ENCODE peak calls at places on chromosome X, in four cellular contexts. One of them, this sample, is unnamed.
A peak's percentile ranks its signal among the peaks of the same experiment; 100 is the strongest.

GRCh38 chrX:23276475-23276874 is 58.2 kb upstream of the PTCHD1 start:
- DNase-seq in adipocyte: no peak
- DNase-seq in stomach: no peak
- DNase-seq in effector memory CD4-positive, alpha-beta T cell: no peak
- DNase-seq in this sample: no peak

GRCh38 chrX:140432328-140433025 is 72.4 kb downstream of the SOX3 start:
- DNase-seq in adipocyte: no peak
- DNase-seq in stomach: peak; percentile 38
- DNase-seq in effector memory CD4-positive, alpha-beta T cell: no peak
- DNase-seq in this sample: no peak

GRCh38 chrX:37714479-37714878 is 28.9 kb downstream of the XK start:
- DNase-seq in effector memory CD4-positive, alpha-beta T cell: no peak
- DNase-seq in stomach: no peak
- DNase-seq in adipocyte: no peak
- DNase-seq in this sample: no peak

GRCh38 chrX:40423299-40423698 is 157.5 kb upstream of the ATP6AP2 start:
- DNase-seq in adipocyte: no peak
- DNase-seq in effector memory CD4-positive, alpha-beta T cell: no peak
- DNase-seq in stomach: peak; percentile 40
- DNase-seq in this sample: no peak

GRCh38 chrX:129979207-129979920 is 3.1 kb upstream of the BCORL1 start:
- DNase-seq in adipocyte: no peak
- DNase-seq in stomach: no peak
- DNase-seq in effector memory CD4-positive, alpha-beta T cell: no peak
- DNase-seq in this sample: peak; percentile 60

GRCh38 chrX:13906103-13906502 is 89.2 kb upstream of the GPM6B start:
- DNase-seq in stomach: no peak
- DNase-seq in effector memory CD4-positive, alpha-beta T cell: no peak
- DNase-seq in adipocyte: no peak
- DNase-seq in this sample: no peak

GRCh38 chrX:152926279-152926678 is 28.4 kb downstream of the ZNF185 start:
- DNase-seq in stomach: peak; percentile 37
- DNase-seq in effector memory CD4-positive, alpha-beta T cell: no peak
- DNase-seq in adipocyte: peak; percentile 75
- DNase-seq in this sample: peak; percentile 87

GRCh38 chrX:38110231-38110630 is 103.9 kb downstream of the SYTL5 start:
- DNase-seq in stomach: no peak
- DNase-seq in effector memory CD4-positive, alpha-beta T cell: no peak
- DNase-seq in adipocyte: no peak
- DNase-seq in this sample: no peak

GRCh38 chrX:9928083-9928482 is 39.1 kb upstream of the CLDN34 start:
- DNase-seq in stomach: no peak
- DNase-seq in effector memory CD4-positive, alpha-beta T cell: no peak
- DNase-seq in adipocyte: no peak
- DNase-seq in this sample: peak; percentile 83

GRCh38 chrX:142982679-142983078 is 43.0 kb upstream of the SPANXN4 start:
- DNase-seq in effector memory CD4-positive, alpha-beta T cell: no peak
- DNase-seq in adipocyte: no peak
- DNase-seq in stomach: no peak
- DNase-seq in this sample: no peak

GRCh38 chrX:72430405-72430968 is 124.8 kb upstream of the CITED1 start:
- DNase-seq in effector memory CD4-positive, alpha-beta T cell: no peak
- DNase-seq in stomach: no peak
- DNase-seq in adipocyte: no peak
- DNase-seq in this sample: no peak

GRCh38 chrX:102154900-102155805 is 624 bp downstream of the BEX5 start:
- DNase-seq in effector memory CD4-positive, alpha-beta T cell: no peak
- DNase-seq in adipocyte: no peak
- DNase-seq in stomach: peak; percentile 25
- DNase-seq in this sample: no peak

GRCh38 chrX:97860206-97860605 is 976.5 kb downstream of the RPA4 start:
- DNase-seq in stomach: no peak
- DNase-seq in adipocyte: no peak
- DNase-seq in effector memory CD4-positive, alpha-beta T cell: no peak
- DNase-seq in this sample: no peak

GRCh38 chrX:71181558-71181909 is 36.9 kb downstream of the NLGN3 start:
- DNase-seq in adipocyte: peak; percentile 25
- DNase-seq in stomach: no peak
- DNase-seq in effector memory CD4-positive, alpha-beta T cell: peak; percentile 38
- DNase-seq in this sample: peak; percentile 57

GRCh38 chrX:46572295-46572936 is 1.1 kb upstream of the CHST7 start:
- DNase-seq in adipocyte: no peak
- DNase-seq in effector memory CD4-positive, alpha-beta T cell: peak; percentile 18
- DNase-seq in stomach: no peak
- DNase-seq in this sample: no peak
- H3K4me3 ChIP-seq in adipocyte: no peak overlapping the region
- H3K4me3 ChIP-seq in effector memory CD4-positive, alpha-beta T cell: peak overlapping the region; percentile 60
- H3K4me3 ChIP-seq in stomach: no peak overlapping the region
- H3K4me3 ChIP-seq in this sample: no peak overlapping the region

GRCh38 chrX:1207496-1208025 is 4.9 kb downstream of the CRLF2 start:
- DNase-seq in stomach: no peak
- DNase-seq in adipocyte: no peak
- DNase-seq in effector memory CD4-positive, alpha-beta T cell: no peak
- DNase-seq in this sample: no peak
- H3K4me3 ChIP-seq in stomach: no peak overlapping the region
- H3K4me3 ChIP-seq in adipocyte: no peak overlapping the region
- H3K4me3 ChIP-seq in effector memory CD4-positive, alpha-beta T cell: peak overlapping the region; percentile 12
- H3K4me3 ChIP-seq in this sample: no peak overlapping the region

GRCh38 chrX:150363561-150364346 is 637 bp downstream of the MAMLD1 start:
- DNase-seq in effector memory CD4-positive, alpha-beta T cell: no peak
- DNase-seq in adipocyte: peak; percentile 66
- DNase-seq in stomach: no peak
- DNase-seq in this sample: peak; percentile 67

GRCh38 chrX:150366951-150367545 is 3.9 kb downstream of the MAMLD1 start:
- DNase-seq in stomach: no peak
- DNase-seq in adipocyte: peak; percentile 50
- DNase-seq in effector memory CD4-positive, alpha-beta T cell: no peak
- DNase-seq in this sample: no peak

GRCh38 chrX:150365051-150365952 is 2.2 kb downstream of the MAMLD1 start:
- DNase-seq in effector memory CD4-positive, alpha-beta T cell: no peak
- DNase-seq in adipocyte: peak; percentile 84
- DNase-seq in stomach: peak; percentile 64
- DNase-seq in this sample: peak; percentile 89

GRCh38 chrX:150364347-150365050 is 1.4 kb downstream of the MAMLD1 start:
- DNase-seq in stomach: no peak
- DNase-seq in effector memory CD4-positive, alpha-beta T cell: no peak
- DNase-seq in adipocyte: peak; percentile 44
- DNase-seq in this sample: peak; percentile 63

DNA sequence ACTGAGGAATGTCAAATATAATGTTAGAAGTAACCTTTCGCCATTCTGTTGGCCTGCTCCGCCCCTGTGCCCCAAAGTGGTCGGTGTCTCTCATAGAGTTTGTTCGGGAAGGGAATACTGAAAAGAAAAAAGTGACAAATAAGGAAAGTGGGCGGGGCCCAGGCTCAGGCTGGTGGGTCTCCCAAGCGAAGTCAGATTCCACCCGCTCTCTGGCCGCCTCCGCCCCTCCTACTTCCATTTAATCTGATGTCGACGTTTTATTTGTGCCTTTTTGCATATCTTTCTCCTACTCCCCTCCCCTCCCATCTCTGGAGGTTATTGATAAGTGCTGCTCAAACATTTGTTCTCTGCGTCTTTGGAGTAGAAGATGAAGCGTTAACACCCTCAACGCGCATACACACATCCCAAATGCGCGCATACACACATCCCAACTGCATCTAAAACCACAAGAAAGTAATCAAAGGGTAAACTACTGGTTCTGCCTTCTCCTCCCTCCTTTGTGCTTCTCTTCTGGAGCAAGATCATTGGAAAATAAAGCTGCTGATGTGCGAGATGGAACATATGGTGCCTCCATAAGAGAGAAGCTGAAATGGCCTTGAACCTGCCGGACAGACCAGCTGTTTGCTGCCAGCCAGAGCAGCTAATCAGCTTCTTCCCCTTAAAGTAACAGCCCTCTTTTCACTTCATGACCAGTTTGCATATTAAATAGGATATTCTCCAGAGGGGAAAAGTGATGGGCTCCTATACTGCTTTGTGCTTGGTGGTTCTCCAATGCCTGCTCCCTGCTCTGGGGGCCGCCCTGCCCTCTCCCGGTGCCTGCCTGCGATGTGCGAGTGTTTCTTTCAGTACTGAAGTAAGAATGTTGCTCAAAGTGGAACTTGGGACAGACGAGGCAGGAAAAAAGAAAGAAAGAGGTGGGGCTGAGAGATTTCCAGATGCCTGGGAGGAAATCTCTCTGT is 3.1 kb downstream of the MAMLD1 start:
- DNase-seq in effector memory CD4-positive, alpha-beta T cell: no peak
- DNase-seq in stomach: no peak
- DNase-seq in adipocyte: peak; percentile 70
- DNase-seq in this sample: peak; percentile 71
- H3K4me3 ChIP-seq in effector memory CD4-positive, alpha-beta T cell: peak overlapping the region; percentile 61
- H3K4me3 ChIP-seq in stomach: peak overlapping the region; percentile 55
- H3K4me3 ChIP-seq in adipocyte: peak overlapping the region; percentile 80
- H3K4me3 ChIP-seq in this sample: peak overlapping the region; percentile 74

GRCh38 chrX:155766321-155766720 is 114.8 kb upstream of the VAMP7 start:
- DNase-seq in adipocyte: no peak
- DNase-seq in effector memory CD4-positive, alpha-beta T cell: no peak
- DNase-seq in stomach: no peak
- DNase-seq in this sample: no peak

GRCh38 chrX:155768036-155768769 is 112.9 kb upstream of the VAMP7 start:
- DNase-seq in adipocyte: peak; percentile 83
- DNase-seq in stomach: no peak
- DNase-seq in effector memory CD4-positive, alpha-beta T cell: no peak
- DNase-seq in this sample: no peak

GRCh38 chrX:155767101-155767878 is 113.9 kb upstream of the VAMP7 start:
- DNase-seq in adipocyte: peak; percentile 86
- DNase-seq in effector memory CD4-positive, alpha-beta T cell: no peak
- DNase-seq in stomach: peak; percentile 47
- DNase-seq in this sample: peak; percentile 83
- H3K4me3 ChIP-seq in adipocyte: peak overlapping the region; percentile 91
- H3K4me3 ChIP-seq in effector memory CD4-positive, alpha-beta T cell: peak overlapping the region; percentile 45
- H3K4me3 ChIP-seq in stomach: peak overlapping the region; percentile 35
- H3K4me3 ChIP-seq in this sample: peak overlapping the region; percentile 75

This sample was measured in endodermal cell.